ENCODE peak calls at places on chromosomes 4 and X, in five cellular contexts. One of them, this sample, is unnamed.

GRCh38 chr4:121978169-121978516 is 26.3 kb upstream of the TRPC3 start:
- DNase-seq in heart right ventricle: no peak
- DNase-seq in Peyer's patch: no peak
- DNase-seq in colonic mucosa: no peak
- DNase-seq in A549: no peak
- DNase-seq in this sample: no peak

GRCh38 chr4:6349896-6350295 is 80.2 kb downstream of the WFS1 start:
- DNase-seq in heart right ventricle: no peak
- DNase-seq in Peyer's patch: no peak
- DNase-seq in colonic mucosa: no peak
- DNase-seq in A549: no peak
- DNase-seq in this sample: no peak

GRCh38 chr4:181030961-181031360 is 1212.2 kb upstream of the TENM3 start:
- DNase-seq in heart right ventricle: no peak
- DNase-seq in Peyer's patch: no peak
- DNase-seq in colonic mucosa: no peak
- DNase-seq in A549: no peak
- DNase-seq in this sample: no peak

GRCh38 chr4:88108747-88109122 is 49.7 kb downstream of the ABCG2 start:
- DNase-seq in heart right ventricle: no peak
- DNase-seq in Peyer's patch: no peak
- DNase-seq in colonic mucosa: no peak
- DNase-seq in A549: no peak
- DNase-seq in this sample: no peak

GRCh38 chrX:9729161-9729885 is 36.3 kb downstream of the GPR143 start:
- DNase-seq in heart right ventricle: no peak
- DNase-seq in Peyer's patch: no peak
- DNase-seq in colonic mucosa: no peak
- DNase-seq in A549: no peak
- DNase-seq in this sample: no peak

GRCh38 chrX:40068048-40068447 is 29.7 kb downstream of the BCOR start:
- DNase-seq in heart right ventricle: no peak
- DNase-seq in Peyer's patch: no peak
- DNase-seq in colonic mucosa: no peak
- DNase-seq in A549: no peak
- DNase-seq in this sample: no peak

GRCh38 chr4:168737441-168738176 is 240.8 kb downstream of the PALLD start:
- DNase-seq in heart right ventricle: no peak
- DNase-seq in Peyer's patch: no peak
- DNase-seq in colonic mucosa: no peak
- DNase-seq in A549: no peak
- DNase-seq in this sample: no peak

GRCh38 chr4:2848449-2848848 is 4.8 kb downstream of the ADD1 start:
- DNase-seq in heart right ventricle: no peak
- DNase-seq in Peyer's patch: no peak
- DNase-seq in colonic mucosa: no peak
- DNase-seq in A549: no peak
- DNase-seq in this sample: no peak

GRCh38 chrX:119145241-119145653 is 17.6 kb upstream of the KIAA1210 start:
- DNase-seq in heart right ventricle: no peak
- DNase-seq in Peyer's patch: no peak
- DNase-seq in colonic mucosa: peak; percentile 24
- DNase-seq in A549: peak; percentile 20
- DNase-seq in this sample: peak; percentile 0

GRCh38 chr4:3872834-3873313 is 106.7 kb downstream of the ADRA2C start:
- DNase-seq in heart right ventricle: no peak
- DNase-seq in Peyer's patch: no peak
- DNase-seq in colonic mucosa: no peak
- DNase-seq in A549: no peak
- DNase-seq in this sample: no peak

GRCh38 chr4:46886711-46887110 is 22.3 kb downstream of the COX7B2 start:
- DNase-seq in heart right ventricle: no peak
- DNase-seq in Peyer's patch: no peak
- DNase-seq in colonic mucosa: no peak
- DNase-seq in A549: no peak
- DNase-seq in this sample: no peak

GRCh38 chr4:54230479-54231418 is 1.7 kb downstream of the PDGFRA start:
- DNase-seq in heart right ventricle: peak; percentile 20
- DNase-seq in Peyer's patch: no peak
- DNase-seq in colonic mucosa: peak; percentile 27
- DNase-seq in A549: no peak
- DNase-seq in this sample: no peak

GRCh38 chr4:140720387-140721087 is 35.6 kb downstream of the TBC1D9 start:
- DNase-seq in heart right ventricle: no peak
- DNase-seq in Peyer's patch: peak; percentile 38
- DNase-seq in colonic mucosa: no peak
- DNase-seq in A549: no peak
- DNase-seq in this sample: no peak

GRCh38 chrX:6384391-6384790 is 150.5 kb downstream of the VCX3A start:
- DNase-seq in heart right ventricle: no peak
- DNase-seq in Peyer's patch: no peak
- DNase-seq in colonic mucosa: no peak
- DNase-seq in A549: no peak
- DNase-seq in this sample: no peak

GRCh38 chrX:134374294-134374693 is 85.7 kb upstream of the HPRT1 start:
- DNase-seq in heart right ventricle: no peak
- DNase-seq in Peyer's patch: no peak
- DNase-seq in colonic mucosa: no peak
- DNase-seq in A549: no peak
- DNase-seq in this sample: no peak

GRCh38 chrX:95318882-95319281 is 1365.8 kb upstream of the DIAPH2 start:
- DNase-seq in heart right ventricle: no peak
- DNase-seq in Peyer's patch: no peak
- DNase-seq in colonic mucosa: no peak
- DNase-seq in A549: no peak
- DNase-seq in this sample: peak; percentile 16

GRCh38 chrX:130120321-130120731 is 10.0 kb upstream of the ELF4 start:
- DNase-seq in heart right ventricle: peak; percentile 42
- DNase-seq in Peyer's patch: peak; percentile 28
- DNase-seq in colonic mucosa: no peak
- DNase-seq in A549: no peak
- DNase-seq in this sample: no peak

GRCh38 chr4:185839204-185839712 is 27.3 kb upstream of the SORBS2 start:
- DNase-seq in heart right ventricle: peak; percentile 56
- DNase-seq in Peyer's patch: no peak
- DNase-seq in colonic mucosa: peak; percentile 38
- DNase-seq in A549: peak; percentile 65
- DNase-seq in this sample: peak; percentile 89

GRCh38 chr4:185839770-185840169 is 27.8 kb upstream of the SORBS2 start:
- DNase-seq in heart right ventricle: no peak
- DNase-seq in Peyer's patch: no peak
- DNase-seq in colonic mucosa: no peak
- DNase-seq in A549: no peak
- DNase-seq in this sample: no peak

GRCh38 chr4:185840201-185840600 is 28.2 kb upstream of the SORBS2 start:
- DNase-seq in heart right ventricle: no peak
- DNase-seq in Peyer's patch: no peak
- DNase-seq in colonic mucosa: no peak
- DNase-seq in A549: no peak
- DNase-seq in this sample: no peak

GRCh38 chr4:185840953-185841352 is 29.0 kb upstream of the SORBS2 start:
- DNase-seq in heart right ventricle: no peak
- DNase-seq in Peyer's patch: no peak
- DNase-seq in colonic mucosa: no peak
- DNase-seq in A549: no peak
- DNase-seq in this sample: no peak

GRCh38 chr4:185841451-185841850 is 29.5 kb upstream of the SORBS2 start:
- DNase-seq in heart right ventricle: no peak
- DNase-seq in Peyer's patch: no peak
- DNase-seq in colonic mucosa: no peak
- DNase-seq in A549: no peak
- DNase-seq in this sample: no peak
- H3K27ac ChIP-seq in heart right ventricle: peak overlapping the region; percentile 1
- H3K27ac ChIP-seq in Peyer's patch: no peak overlapping the region
- H3K27ac ChIP-seq in colonic mucosa: no peak overlapping the region
- H3K27ac ChIP-seq in A549: no peak overlapping the region
- H3K27ac ChIP-seq in this sample: no peak overlapping the region

GRCh38 chrX:13695601-13696115 is 6.7 kb downstream of the RAB9A start:
- DNase-seq in heart right ventricle: no peak
- DNase-seq in Peyer's patch: no peak
- DNase-seq in colonic mucosa: no peak
- DNase-seq in A549: no peak
- DNase-seq in this sample: no peak
- H3K4me1 ChIP-seq in heart right ventricle: peaks cover 79% of the 10 kb centered on the region
- H3K4me1 ChIP-seq in Peyer's patch: peaks cover 4% of the 10 kb centered on the region
- H3K4me1 ChIP-seq in colonic mucosa: peaks cover 4% of the 10 kb centered on the region
- H3K4me1 ChIP-seq in A549: peaks cover 42% of the 10 kb centered on the region
- H3K4me1 ChIP-seq in this sample: no peaks in the 10 kb centered on the region

DNA sequence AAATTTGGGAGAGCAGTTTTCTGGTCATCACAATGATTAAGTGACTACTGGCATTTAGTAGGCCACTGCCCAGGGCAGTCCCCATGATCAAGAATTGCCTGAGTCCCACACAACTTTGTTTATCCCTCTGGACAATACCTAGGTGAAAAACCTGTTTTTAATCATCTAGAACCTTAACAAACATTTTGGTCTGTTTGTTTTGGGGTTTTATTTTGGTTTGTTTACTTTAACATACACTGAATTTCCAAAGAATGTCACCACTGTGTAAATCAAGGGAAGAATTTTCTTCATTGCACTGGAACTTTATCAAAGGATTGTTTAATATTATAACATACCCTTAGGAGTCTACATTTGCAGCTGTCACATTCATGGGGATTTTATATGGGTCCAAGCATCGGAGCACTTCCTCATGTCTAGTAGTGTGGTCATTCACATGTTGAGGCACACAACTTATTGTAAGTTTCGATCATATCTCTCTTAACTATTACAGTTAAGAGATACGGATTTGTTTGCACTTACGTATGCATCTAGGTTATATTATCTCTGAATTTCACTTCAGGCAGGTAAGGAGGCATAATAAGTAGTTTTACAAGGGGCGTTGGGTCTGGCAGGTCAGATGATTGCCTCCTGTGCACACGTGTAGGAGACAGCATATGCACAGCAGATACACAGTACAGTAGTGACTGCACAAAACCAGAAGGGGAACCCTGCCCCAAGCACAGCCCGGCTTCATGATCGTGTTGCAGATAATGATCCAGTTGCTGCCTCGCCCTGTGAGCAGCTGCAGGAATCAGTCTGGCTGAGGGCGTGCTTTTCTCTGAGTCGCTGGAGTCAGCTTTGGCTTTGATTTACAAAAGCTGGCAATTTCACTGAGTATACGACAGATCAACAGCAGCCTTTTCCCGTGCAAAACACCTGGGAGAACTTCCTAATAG is 302.8 kb upstream of the GATB start:
- DNase-seq in heart right ventricle: no peak
- DNase-seq in Peyer's patch: no peak
- DNase-seq in colonic mucosa: peak; percentile 54
- DNase-seq in A549: no peak
- DNase-seq in this sample: no peak
- H3K27ac ChIP-seq in heart right ventricle: no peak overlapping the region
- H3K27ac ChIP-seq in Peyer's patch: no peak overlapping the region
- H3K27ac ChIP-seq in colonic mucosa: no peak overlapping the region
- H3K27ac ChIP-seq in A549: no peak overlapping the region
- H3K27ac ChIP-seq in this sample: no peak overlapping the region

GRCh38 chr4:26290276-26290675 is 30.5 kb upstream of the RBPJ start:
- DNase-seq in heart right ventricle: no peak
- DNase-seq in Peyer's patch: no peak
- DNase-seq in colonic mucosa: no peak
- DNase-seq in A549: no peak
- DNase-seq in this sample: no peak

GRCh38 chr4:26289421-26289820 is 31.4 kb upstream of the RBPJ start:
- DNase-seq in heart right ventricle: no peak
- DNase-seq in Peyer's patch: no peak
- DNase-seq in colonic mucosa: no peak
- DNase-seq in A549: no peak
- DNase-seq in this sample: no peak

GRCh38 chr4:26285272-26285671 is 35.5 kb upstream of the RBPJ start:
- DNase-seq in heart right ventricle: no peak
- DNase-seq in Peyer's patch: no peak
- DNase-seq in colonic mucosa: no peak
- DNase-seq in A549: no peak
- DNase-seq in this sample: no peak

GRCh38 chr4:26287748-26288147 is 33.1 kb upstream of the RBPJ start:
- DNase-seq in heart right ventricle: no peak
- DNase-seq in Peyer's patch: no peak
- DNase-seq in colonic mucosa: no peak
- DNase-seq in A549: no peak
- DNase-seq in this sample: no peak

DNA sequence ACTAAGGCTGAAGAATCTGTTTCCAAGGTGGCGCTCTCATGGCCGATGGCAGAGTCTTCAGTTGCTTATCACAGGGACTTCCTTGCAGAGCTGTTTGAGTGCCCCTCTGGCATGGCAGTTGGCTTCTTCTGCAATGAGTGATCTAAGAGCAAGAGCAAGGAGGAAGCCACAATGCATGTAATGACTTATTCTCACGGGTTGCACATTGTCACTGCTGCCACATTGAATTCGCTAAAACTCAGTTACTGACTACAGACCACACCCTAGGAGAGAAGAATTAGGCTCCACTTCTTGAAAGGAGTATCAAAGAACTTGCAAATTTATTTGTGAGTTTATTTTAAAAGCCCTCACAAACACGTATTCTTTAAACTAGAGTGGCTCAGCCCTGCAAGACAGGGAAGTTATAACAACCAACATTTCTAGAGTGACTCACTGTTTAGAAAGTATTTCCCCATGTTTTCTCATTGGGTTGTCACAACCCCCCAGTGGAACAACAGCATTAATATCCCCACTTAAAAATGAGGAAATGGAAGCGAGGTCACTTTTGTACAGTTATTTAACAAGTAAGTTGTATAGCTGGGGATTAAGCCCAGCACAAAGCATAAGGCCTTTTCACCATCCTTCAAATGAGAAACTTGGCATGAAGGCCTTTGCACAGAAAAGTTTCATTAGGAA is 32.4 kb upstream of the RBPJ start:
- DNase-seq in heart right ventricle: no peak
- DNase-seq in Peyer's patch: no peak
- DNase-seq in colonic mucosa: no peak
- DNase-seq in A549: no peak
- DNase-seq in this sample: no peak
- H3K4me1 ChIP-seq in heart right ventricle: no peaks in the 10 kb centered on the region
- H3K4me1 ChIP-seq in Peyer's patch: no peaks in the 10 kb centered on the region
- H3K4me1 ChIP-seq in colonic mucosa: no peaks in the 10 kb centered on the region
- H3K4me1 ChIP-seq in A549: peaks cover 8% of the 10 kb centered on the region
- H3K4me1 ChIP-seq in this sample: no peaks in the 10 kb centered on the region